ENCODE peak calls at places on chromosomes 13 and 19, in nine cellular contexts. D is stimulated activated CD4-positive, alpha-beta T cell treated with anti-CD3 and anti-CD28 coated beads, Interleukin-15, amount 100 ng/mL, for 48 hours; U is nephron progenitor cell; X is A549; K is activated CD8-positive, alpha-beta memory T cell treated with anti-CD3 and anti-CD28 coated beads for 24 hours; C is GM23248; H is lower lobe of right lung; Y is stimulated activated naive B cell treated with anti-CD40 and anti-IgM and Interleukin-4, amounts not matched to agents 10 μg/mL and 1 μg/mL and 100 μg/mL, for 72 hours; O is T-cell. V is an unnamed sample.

GRCh38 chr19:49441210-49441959 is at the start of gene SLC17A7:
- DNase-seq in Y (no peak), K (no peak), U (peak), D (no peak), C (peak), O (peak), H (no peak), X (peak), V (no peak)

GRCh38 chr19:45008554-45008953 is 7.3 kb downstream of the RELB start:
- DNase-seq in K (no peak), H (no peak), D (no peak), U (no peak), O (no peak), Y (no peak), C (no peak), X (no peak), V (no peak)

GRCh38 chr19:10389863-10390262 is 9.5 kb upstream of the TYK2 start:
- DNase-seq in D (no peak), C (no peak), H (no peak), K (no peak), X (no peak), Y (no peak), O (no peak), U (no peak), V (no peak)

GRCh38 chr13:54875111-54875510 is 1846.5 kb downstream of the OLFM4 start:
- DNase-seq in O (no peak), C (no peak), H (no peak), X (no peak), Y (no peak), K (no peak), U (no peak), D (no peak), V (no peak)

GRCh38 chr19:33462112-33462726 is 59.4 kb downstream of the PEPD start:
- DNase-seq in D (no peak), Y (no peak), O (no peak), C (no peak), K (no peak), U (no peak), X (no peak), H (peak), V (no peak)

GRCh38 chr13:33994198-33994597 is 176.2 kb downstream of the RFC3 start:
- DNase-seq in O (no peak), U (no peak), Y (no peak), H (no peak), C (no peak), K (no peak), X (no peak), D (no peak), V (no peak)

GRCh38 chr13:110062077-110062776 is 244.7 kb downstream of the COL4A1 start:
- DNase-seq in U (no peak), C (peak), K (no peak), X (no peak), Y (no peak), O (no peak), H (no peak), D (no peak), V (no peak)

GRCh38 chr19:20077791-20078463 is at the start of gene ZNF90:
- DNase-seq in C (peak), D (peak), K (peak), O (peak), X (no peak), U (peak), Y (peak), H (peak), V (peak)

GRCh38 chr13:114019367-114019766 is 45.5 kb upstream of the C13orf46 start:
- DNase-seq in H (no peak), U (peak), K (peak), Y (no peak), O (peak), C (peak), X (peak), D (peak), V (peak)

GRCh38 chr13:96403241-96403640 is 313.3 kb downstream of the HS6ST3 start:
- DNase-seq in D (no peak), O (no peak), X (no peak), K (no peak), C (no peak), U (no peak), H (no peak), Y (no peak), V (no peak)

GRCh38 chr19:4115050-4115817 is 8.7 kb downstream of the MAP2K2 start:
- DNase-seq in D (peak), K (peak), Y (peak), X (no peak), H (no peak), C (no peak), O (peak), U (no peak), V (no peak)

GRCh38 chr13:43963726-43964125 is 84.0 kb downstream of the LACC1 start:
- DNase-seq in K (no peak), Y (no peak), O (no peak), H (no peak), X (no peak), C (no peak), U (no peak), D (no peak), V (no peak)

GRCh38 chr19:5134683-5135082 is 165.8 kb downstream of the KDM4B start:
- DNase-seq in H (no peak), U (no peak), X (no peak), D (no peak), Y (no peak), C (no peak), K (no peak), O (no peak), V (no peak)

GRCh38 chr19:7944177-7944761 is 803 bp upstream of the TIMM44 start:
- DNase-seq in X (peak), H (peak), Y (peak), U (peak), C (peak), K (peak), O (peak), D (peak), V (peak)

GRCh38 chr13:37870895-37871550 is 1.5 kb upstream of the TRPC4 start:
- DNase-seq in U (no peak), Y (no peak), C (peak), D (no peak), H (no peak), O (no peak), K (no peak), X (no peak), V (no peak)

GRCh38 chr19:42368765-42369164 is 21.3 kb downstream of the CNFN start:
- DNase-seq in U (no peak), C (no peak), X (no peak), H (no peak), K (no peak), D (no peak), Y (no peak), O (no peak), V (no peak)

GRCh38 chr13:33494596-33495214 is 209.2 kb upstream of the STARD13 start:
- DNase-seq in O (no peak), C (peak), K (no peak), X (no peak), H (no peak), U (no peak), D (no peak), Y (no peak), V (no peak)

GRCh38 chr13:99446242-99446641 is 55.0 kb upstream of the TM9SF2 start:
- DNase-seq in K (no peak), X (no peak), O (no peak), U (no peak), Y (no peak), H (no peak), D (no peak), C (no peak), V (no peak)

GRCh38 chr19:54791476-54791875 is 11.9 kb upstream of the KIR2DL4 start:
- DNase-seq in X (no peak), D (no peak), H (no peak), C (no peak), O (no peak), Y (no peak), K (no peak), U (no peak), V (no peak)

GRCh38 chr19:32471811-32472210 is 66.2 kb downstream of the DPY19L3 start:
- DNase-seq in H (no peak), U (no peak), Y (no peak), C (no peak), O (no peak), K (no peak), X (no peak), D (no peak), V (no peak)

V was measured in erythroblast.